ENCODE peak calls at places on chromosomes 1 and 21, in six cellular contexts. I, C, U, K, G and M are unnamed samples.

GRCh38 chr21:44462834-44463200 is 7.5 kb downstream of the LRRC3 start:
- DNase-seq in I (no peak), C (no peak), U (no peak), K (no peak), G (no peak), M (no peak)

GRCh38 chr1:230283678-230284077 is 142.5 kb downstream of the PGBD5 start:
- DNase-seq in I (no peak), C (no peak), U (no peak), K (no peak), G (no peak), M (no peak)

GRCh38 chr1:113783254-113784103 is 24.2 kb upstream of the PHTF1 start:
- DNase-seq in I (no peak), C (no peak), U (peak; percentile 59), K (no peak), G (no peak), M (peak; percentile 9)

GRCh38 chr1:151819951-151820623 is 11.5 kb downstream of the RORC start:
- DNase-seq in I (no peak), C (no peak), U (no peak), K (no peak), G (no peak), M (no peak)

GRCh38 chr1:198671136-198671535 is 32.3 kb downstream of the PTPRC start:
- DNase-seq in I (no peak), C (no peak), U (peak; percentile 53), K (no peak), G (no peak), M (no peak)

GRCh38 chr1:21526441-21526840 is 17.2 kb downstream of the ALPL start:
- DNase-seq in I (no peak), C (no peak), U (no peak), K (no peak), G (no peak), M (no peak)

GRCh38 chr1:36628804-36629203 is 146.1 kb upstream of the CSF3R start:
- DNase-seq in I (no peak), C (no peak), U (no peak), K (no peak), G (no peak), M (no peak)

GRCh38 chr1:60988827-60989363 is 93.5 kb upstream of the NFIA start:
- DNase-seq in I (no peak), C (no peak), U (no peak), K (no peak), G (no peak), M (no peak)

GRCh38 chr1:88737338-88737927 is 53.4 kb downstream of the PKN2 start:
- DNase-seq in I (no peak), C (no peak), U (no peak), K (no peak), G (no peak), M (no peak)

GRCh38 chr1:224377676-224378006 is 21.0 kb downstream of the CNIH4 start:
- DNase-seq in I (no peak), C (no peak), U (peak; percentile 86), K (no peak), G (no peak), M (no peak)

GRCh38 chr1:12464028-12464427 is 154.0 kb downstream of the DHRS3 start:
- DNase-seq in I (no peak), C (no peak), U (no peak), K (no peak), G (no peak), M (no peak)
- H3K4me1 ChIP-seq in I (peaks cover 39% of the 10 kb centered on the region), C (peaks cover 45% of the 10 kb centered on the region), U (no peaks in the 10 kb centered on the region), K (peaks cover 8% of the 10 kb centered on the region), G (peaks cover 19% of the 10 kb centered on the region), M (peaks cover 70% of the 10 kb centered on the region)

GRCh38 chr1:215677112-215677511 is 110.0 kb downstream of the KCTD3 start:
- DNase-seq in I (no peak), C (no peak), U (no peak), K (no peak), G (peak; percentile 12), M (no peak)
- H3K4me3 ChIP-seq in I (no peak overlapping the region), C (no peak overlapping the region), U (no peak overlapping the region), K (no peak overlapping the region), G (no peak overlapping the region), M (no peak overlapping the region)

GRCh38 chr1:179031284-179031683 is 5.6 kb downstream of the FAM20B start:
- DNase-seq in I (no peak), C (no peak), U (no peak), K (no peak), G (no peak), M (no peak)

GRCh38 chr1:179030683-179031082 is 5.0 kb downstream of the FAM20B start:
- DNase-seq in I (no peak), C (no peak), U (no peak), K (no peak), G (no peak), M (no peak)

GRCh38 chr1:179030130-179030529 is 4.4 kb downstream of the FAM20B start:
- DNase-seq in I (no peak), C (no peak), U (no peak), K (no peak), G (no peak), M (no peak)

GRCh38 chr1:179026813-179027664 is 1.3 kb downstream of the FAM20B start:
- DNase-seq in I (no peak), C (no peak), U (no peak), K (no peak), G (no peak), M (no peak)

GRCh38 chr1:179029293-179029692 is 3.6 kb downstream of the FAM20B start:
- DNase-seq in I (no peak), C (no peak), U (peak; percentile 15), K (no peak), G (no peak), M (no peak)
- H3K27ac ChIP-seq in I (no peak overlapping the region), C (no peak overlapping the region), U (peak overlapping the region; percentile 16), K (no peak overlapping the region), G (no peak overlapping the region), M (no peak overlapping the region)

DNA sequence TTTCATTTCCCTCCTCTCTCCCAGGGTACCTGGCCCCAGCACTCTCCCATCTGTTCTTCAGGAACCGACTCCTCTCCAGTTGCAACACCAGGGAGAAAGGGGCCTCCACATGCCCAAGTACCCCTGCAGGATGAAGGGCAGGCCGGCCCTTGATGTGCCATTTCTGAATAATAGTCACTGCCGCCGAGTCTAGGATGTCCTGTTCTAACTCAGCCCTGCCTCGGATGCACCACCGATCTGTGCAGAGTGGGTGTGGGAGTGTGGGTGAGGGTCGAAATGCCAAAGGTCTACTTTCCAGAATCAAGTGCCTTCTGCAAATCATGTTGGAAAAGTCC is 25.4 kb upstream of the SPSB1 start:
- DNase-seq in I (no peak), C (no peak), U (no peak), K (no peak), G (no peak), M (no peak)
- H3K4me1 ChIP-seq in I (no peaks in the 10 kb centered on the region), C (peaks cover 6% of the 10 kb centered on the region), U (peaks cover 3% of the 10 kb centered on the region), K (peaks cover 38% of the 10 kb centered on the region), G (peaks cover 6% of the 10 kb centered on the region), M (peaks cover 12% of the 10 kb centered on the region)

DNA sequence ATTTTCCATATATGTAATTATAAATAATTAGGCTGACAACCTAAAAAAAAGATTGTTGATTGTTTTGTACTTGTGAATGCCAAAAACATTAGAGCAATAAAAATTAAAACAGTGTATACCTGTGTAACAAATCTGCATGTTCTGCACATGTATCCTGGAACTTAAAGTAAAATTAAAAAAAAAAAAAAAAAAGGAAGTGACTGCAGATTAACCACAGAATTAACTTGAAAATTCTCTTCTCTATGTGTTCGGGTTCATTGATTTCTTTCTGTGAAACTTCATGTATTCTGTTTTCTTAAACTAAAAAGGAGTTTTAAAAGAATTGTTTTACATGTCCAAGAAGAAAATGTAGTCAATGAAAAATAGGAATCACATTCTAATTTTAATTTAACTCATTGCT is 95.7 kb downstream of the FASLG start:
- DNase-seq in I (no peak), C (no peak), U (no peak), K (no peak), G (no peak), M (no peak)
- H3K4me3 ChIP-seq in I (no peak overlapping the region), C (no peak overlapping the region), U (no peak overlapping the region), K (no peak overlapping the region), G (no peak overlapping the region), M (no peak overlapping the region)

GRCh38 chr1:92953491-92953890 is 7.8 kb downstream of the DIPK1A start:
- DNase-seq in I (no peak), C (no peak), U (peak; percentile 81), K (no peak), G (no peak), M (no peak)

GRCh38 chr1:92948071-92948470 is 13.2 kb downstream of the DIPK1A start:
- DNase-seq in I (no peak), C (no peak), U (no peak), K (no peak), G (no peak), M (no peak)

GRCh38 chr1:92952714-92953113 is 8.5 kb downstream of the DIPK1A start:
- DNase-seq in I (no peak), C (no peak), U (no peak), K (no peak), G (no peak), M (no peak)

GRCh38 chr1:92949937-92950817 is 11.1 kb downstream of the DIPK1A start:
- DNase-seq in I (no peak), C (no peak), U (no peak), K (no peak), G (peak; percentile 7), M (no peak)

DNA sequence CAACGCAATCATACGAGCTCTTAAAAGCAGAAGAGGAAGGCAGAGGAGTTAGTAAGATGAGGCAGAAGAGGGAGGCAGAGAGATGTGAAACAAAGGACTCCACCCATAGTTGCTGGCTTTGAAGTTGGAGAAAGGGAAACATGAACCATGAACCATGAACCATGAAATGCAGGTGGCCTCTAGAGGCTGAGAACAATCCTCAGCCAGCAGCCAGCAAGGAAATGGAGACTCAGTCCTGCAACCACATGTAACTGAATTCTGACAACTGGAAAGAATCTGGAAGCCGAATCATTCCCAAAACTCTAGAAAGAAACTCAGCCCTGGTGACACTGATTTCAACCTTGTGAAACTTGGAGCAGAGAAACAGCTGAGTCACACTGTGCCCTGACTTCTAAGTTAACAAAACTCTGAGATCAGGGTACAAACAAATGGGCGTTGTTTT is 10.1 kb downstream of the DIPK1A start:
- DNase-seq in I (no peak), C (no peak), U (peak; percentile 58), K (no peak), G (peak; percentile 31), M (no peak)
- H3K27ac ChIP-seq in I (no peak overlapping the region), C (peak overlapping the region; percentile 32), U (peak overlapping the region; percentile 83), K (no peak overlapping the region), G (peak overlapping the region; percentile 82), M (peak overlapping the region; percentile 20)